ENCODE peak calls at places on chromosome 4, in six cellular contexts. T, X, Z, N, O and A are unnamed samples.
A peak's percentile ranks its signal among the peaks of the same experiment; 100 is the strongest.

GRCh38 chr4:27917381-27917780 is 1056.7 kb downstream of the STIM2 start:
- DNase-seq in X (no peak), T (no peak), N (peak; percentile 36), Z (no peak), O (no peak), A (no peak)

GRCh38 chr4:17577660-17578481 is 873 bp downstream of the LAP3 start:
- DNase-seq in O (no peak), N (no peak), T (peak; percentile 4), X (no peak), Z (no peak), A (peak; percentile 49)

GRCh38 chr4:143336828-143337599 is at the start of gene GAB1:
- DNase-seq in N (peak; percentile 79), Z (peak; percentile 85), X (peak; percentile 81), O (peak; percentile 92), T (peak; percentile 80), A (peak; percentile 95)

GRCh38 chr4:17018013-17018412 is 119.6 kb upstream of the LDB2 start:
- DNase-seq in Z (no peak), X (no peak), N (no peak), O (no peak), T (no peak), A (peak; percentile 63)

GRCh38 chr4:113368056-113368455 is 318.6 kb downstream of the ANK2 start:
- DNase-seq in Z (no peak), X (no peak), O (peak; percentile 28), N (no peak), T (peak; percentile 97), A (no peak)

GRCh38 chr4:141899541-141899940 is 263.2 kb downstream of the IL15 start:
- DNase-seq in T (no peak), X (no peak), Z (no peak), O (no peak), N (no peak), A (no peak)

GRCh38 chr4:41022116-41022515 is 192.2 kb downstream of the APBB2 start:
- DNase-seq in Z (no peak), X (no peak), O (no peak), T (no peak), N (no peak), A (no peak)

GRCh38 chr4:19382993-19383392 is 868.7 kb upstream of the SLIT2 start:
- DNase-seq in T (peak; percentile 37), Z (no peak), X (no peak), N (no peak), O (peak; percentile 17), A (no peak)

GRCh38 chr4:151668687-151669402 is 92.0 kb downstream of the GATB start:
- DNase-seq in T (peak; percentile 75), Z (no peak), N (no peak), X (no peak), O (no peak), A (no peak)

GRCh38 chr4:6989331-6989923 is 53.7 kb upstream of the TADA2B start:
- DNase-seq in N (no peak), X (no peak), T (no peak), Z (no peak), O (no peak), A (no peak)

GRCh38 chr4:177367336-177367735 is 57.7 kb downstream of the NEIL3 start:
- DNase-seq in O (peak; percentile 16), T (peak; percentile 52), X (no peak), N (no peak), Z (peak; percentile 55), A (peak; percentile 62)

GRCh38 chr4:43763029-43763610 is 685.5 kb downstream of the KCTD8 start:
- DNase-seq in O (no peak), T (no peak), Z (no peak), X (no peak), N (no peak), A (peak; percentile 60)

GRCh38 chr4:101211146-101211553 is 136.2 kb downstream of the PPP3CA start:
- DNase-seq in O (peak; percentile 43), N (no peak), X (no peak), Z (no peak), T (peak; percentile 58), A (peak; percentile 43)

GRCh38 chr4:74378573-74378972 is 13.6 kb downstream of the EREG start:
- DNase-seq in O (no peak), Z (no peak), T (peak; percentile 35), X (no peak), N (no peak), A (no peak)

GRCh38 chr4:41538017-41538733 is at the start of gene LIMCH1:
- DNase-seq in X (peak; percentile 50), O (no peak), Z (peak; percentile 66), T (no peak), N (no peak), A (peak; percentile 79)

GRCh38 chr4:156190606-156191005 is 236.9 kb upstream of the CTSO start:
- DNase-seq in N (no peak), X (no peak), O (peak; percentile 67), Z (no peak), T (peak; percentile 89), A (no peak)

GRCh38 chr4:77538144-77538543 is 67.5 kb upstream of the CXCL13 start:
- DNase-seq in N (no peak), T (peak; percentile 6), X (no peak), O (peak; percentile 57), Z (no peak), A (no peak)

DNA sequence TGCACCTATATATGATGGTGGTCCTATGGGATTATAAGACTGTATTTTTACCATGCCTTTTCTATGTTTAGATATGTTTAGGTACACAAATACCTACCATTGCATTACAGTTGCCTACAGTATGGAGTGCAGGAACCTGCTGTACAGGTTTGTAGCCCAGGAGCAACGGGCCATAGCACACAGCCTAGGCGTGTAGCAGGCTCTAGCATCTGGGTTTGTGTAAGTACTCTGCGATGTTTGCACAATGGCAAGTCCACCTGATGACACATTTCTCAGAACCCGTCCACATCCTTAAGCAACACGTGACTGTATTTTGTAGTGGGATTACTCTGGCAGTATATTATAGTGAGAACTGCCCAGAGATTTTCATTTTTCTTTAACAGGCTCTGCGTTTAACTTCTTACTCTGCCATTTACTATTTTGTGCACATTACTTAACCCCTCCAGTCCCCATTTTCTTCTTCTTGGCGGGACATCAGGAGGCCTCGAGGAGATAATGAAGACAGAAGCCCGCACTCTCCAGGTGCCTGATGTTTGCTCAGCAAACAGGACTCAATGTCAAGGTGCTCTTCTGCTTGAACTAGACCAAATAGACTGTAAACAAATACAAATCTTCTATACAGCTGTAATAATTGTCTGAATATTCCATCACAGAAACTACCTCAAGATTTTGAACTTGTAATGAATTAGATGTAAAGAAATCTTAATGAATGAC is 102.0 kb upstream of the PDLIM3 start:
- DNase-seq in Z (no peak), O (no peak), N (no peak), X (no peak), T (no peak), A (no peak)
- H3K23ac ChIP-seq in Z (no peak overlapping the region), O (no peak overlapping the region), N (no peak overlapping the region), X (no peak overlapping the region), T (no peak overlapping the region), A (no peak overlapping the region)

DNA sequence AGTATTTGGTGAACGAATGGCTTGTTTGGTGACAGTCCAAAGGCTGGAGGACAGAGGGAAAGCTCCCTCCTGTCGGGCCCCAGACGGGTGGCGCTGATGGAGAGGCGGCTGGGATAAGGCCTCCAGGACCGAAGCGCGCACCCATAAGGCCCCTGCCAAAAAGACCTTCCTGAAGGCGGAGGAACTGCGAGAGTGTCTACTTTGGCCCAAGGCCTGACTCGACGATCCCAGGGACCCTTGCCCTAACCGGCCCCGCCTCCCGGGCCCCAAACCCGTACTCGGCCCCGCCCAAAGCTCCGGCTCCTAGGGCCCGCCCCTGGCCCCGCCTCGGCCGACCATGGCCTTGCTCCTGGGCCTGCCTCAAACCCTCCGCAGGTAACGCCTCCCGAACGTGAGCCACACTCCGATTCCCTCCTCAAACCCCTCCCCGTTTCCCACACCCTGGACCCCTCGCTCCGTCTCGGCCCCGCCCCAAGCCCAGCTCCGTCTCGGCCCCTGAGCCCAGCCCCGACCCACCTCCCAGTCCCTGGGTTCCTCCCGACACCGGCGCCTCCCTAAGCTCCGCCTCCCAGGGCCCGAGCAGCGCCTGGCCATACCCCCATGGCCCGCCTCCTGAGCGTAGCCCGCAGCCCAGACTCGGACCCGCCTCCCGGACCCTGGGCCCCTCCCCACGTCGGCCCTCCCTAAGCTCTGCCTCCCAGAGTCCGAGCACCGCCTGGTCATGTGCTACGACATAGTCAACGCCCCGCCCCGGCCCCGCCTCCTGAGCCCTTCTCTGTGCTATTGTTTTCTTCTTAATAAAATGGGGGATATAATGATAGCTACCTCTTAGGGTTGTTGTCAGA is 90.0 kb upstream of the DRD5 start:
- DNase-seq in T (peak; percentile 6), Z (peak; percentile 99), O (peak; percentile 48), X (peak; percentile 97), N (peak; percentile 88), A (peak; percentile 98)
- H2BK5ac ChIP-seq in T (no peak overlapping the region), Z (no peak overlapping the region), O (no peak overlapping the region), X (no peak overlapping the region), N (no peak overlapping the region), A (no peak overlapping the region)

GRCh38 chr4:148648599-148648998 is 206.4 kb upstream of the NR3C2 start:
- DNase-seq in N (no peak), X (no peak), O (no peak), T (no peak), Z (no peak), A (no peak)

GRCh38 chr4:148651991-148652390 is 209.8 kb upstream of the NR3C2 start:
- DNase-seq in O (no peak), X (no peak), Z (no peak), N (no peak), T (no peak), A (peak; percentile 37)

GRCh38 chr4:148653681-148654080 is 211.5 kb upstream of the NR3C2 start:
- DNase-seq in T (no peak), N (no peak), X (no peak), O (no peak), Z (no peak), A (peak; percentile 18)

GRCh38 chr4:148654131-148654530 is 211.9 kb upstream of the NR3C2 start:
- DNase-seq in X (no peak), O (no peak), T (no peak), Z (no peak), N (no peak), A (no peak)

GRCh38 chr4:148649669-148650331 is 207.6 kb upstream of the NR3C2 start:
- DNase-seq in T (peak; percentile 49), X (no peak), Z (no peak), N (no peak), O (no peak), A (peak; percentile 77)
- H2BK15ac ChIP-seq in T (no peak overlapping the region), X (no peak overlapping the region), Z (no peak overlapping the region), N (no peak overlapping the region), O (no peak overlapping the region), A (no peak overlapping the region)

DNA sequence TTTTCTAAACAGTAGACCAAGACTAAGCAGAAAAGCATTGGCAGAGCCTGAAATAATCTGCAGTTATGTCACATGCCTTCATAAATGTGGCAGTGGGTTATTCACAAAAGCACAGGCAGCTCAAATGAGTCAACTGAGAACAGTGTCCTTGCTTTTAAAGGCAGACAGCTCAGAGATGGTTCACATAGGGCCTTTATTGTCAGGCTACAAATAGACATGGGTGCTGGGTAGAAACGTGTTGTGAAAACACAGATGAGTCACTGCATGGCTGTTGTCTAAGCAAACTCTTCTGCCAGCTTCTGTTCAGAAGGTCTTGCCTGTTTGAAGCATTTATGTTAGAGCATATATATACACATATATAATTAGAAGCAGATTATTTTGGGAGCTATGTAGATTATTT is 118.0 kb downstream of the SLC4A4 start:
- DNase-seq in Z (no peak), O (peak; percentile 94), T (peak; percentile 91), N (no peak), X (no peak), A (no peak)
- H3K23ac ChIP-seq in Z (no peak overlapping the region), O (no peak overlapping the region), T (no peak overlapping the region), N (no peak overlapping the region), X (no peak overlapping the region), A (no peak overlapping the region)